ENCODE peak calls at places on chromosome 14, in six cellular contexts. U is EL; Y is CD8-positive, alpha-beta memory T cell; C is NCI-H446; H is naive B cell; I is B cell. V is an unnamed sample.

GRCh38 chr14:101088395-101088667 is 184.8 kb upstream of the RTL1 start:
- DNase-seq in U (no peak), Y (no peak), C (no peak), H (no peak), I (no peak), V (no peak)

GRCh38 chr14:48398675-48399282 is 723.4 kb upstream of the MDGA2 start:
- DNase-seq in U (no peak), Y (no peak), C (peak), H (peak), I (no peak), V (peak)

GRCh38 chr14:94904636-94905035 is 134.7 kb upstream of the GSC start:
- DNase-seq in U (peak), Y (no peak), C (no peak), H (no peak), I (no peak), V (no peak)

GRCh38 chr14:69648480-69649414 is 37.4 kb downstream of the SUSD6 start:
- DNase-seq in U (peak), Y (no peak), C (no peak), H (no peak), I (no peak), V (peak)

GRCh38 chr14:66495214-66496098 is 9.3 kb downstream of the CCDC196 start:
- DNase-seq in U (peak), Y (peak), C (peak), H (no peak), I (peak), V (peak)

GRCh38 chr14:99273025-99273723 is 1.2 kb upstream of the BCL11B start:
- DNase-seq in U (peak), Y (no peak), C (peak), H (no peak), I (no peak), V (no peak)

GRCh38 chr14:31229638-31230229 is 22.1 kb upstream of the HECTD1 start:
- DNase-seq in U (peak), Y (no peak), C (peak), H (no peak), I (no peak), V (peak)

GRCh38 chr14:88476375-88476774 is 78.4 kb downstream of the PTPN21 start:
- DNase-seq in U (no peak), Y (no peak), C (no peak), H (no peak), I (no peak), V (no peak)

GRCh38 chr14:22432348-22432976 is 156.6 kb downstream of the DAD1 start:
- DNase-seq in U (peak), Y (no peak), C (peak), H (no peak), I (no peak), V (no peak)

GRCh38 chr14:24436355-24437019 is 6.1 kb downstream of the SDR39U1 start:
- DNase-seq in U (peak), Y (peak), C (peak), H (peak), I (peak), V (peak)

GRCh38 chr14:67710209-67710608 is 8.5 kb downstream of the RDH12 start:
- DNase-seq in U (no peak), Y (no peak), C (no peak), H (no peak), I (no peak), V (no peak)

GRCh38 chr14:36066636-36067035 is 109.9 kb downstream of the PTCSC3 start:
- DNase-seq in U (no peak), Y (no peak), C (no peak), H (no peak), I (no peak), V (no peak)

GRCh38 chr14:95146079-95146771 is 11.1 kb downstream of the DICER1 start:
- DNase-seq in U (no peak), Y (no peak), C (no peak), H (no peak), I (no peak), V (no peak)

GRCh38 chr14:49280566-49280965 is 305.6 kb downstream of the RPS29 start:
- DNase-seq in U (no peak), Y (no peak), C (no peak), H (no peak), I (no peak), V (no peak)